ENCODE peak calls at places on chromosomes 4 and X, in seven cellular contexts. W is stimulated activated CD4-positive, alpha-beta T cell treated with anti-CD3 and anti-CD28 coated beads, Interleukin-1b, Interleukin-23, amount 100 ng/mL, for 4 hours; J is nephron progenitor cell; M is NCI-H1092; Z is GM10248; A is LoVo; Y is cerebellar cortex. S is an unnamed sample.

GRCh38 chrX:63560601-63561218 is 209.6 kb upstream of the SPIN4 start:
- DNase-seq in M (peak), A (peak), Z (peak), Y (peak), J (peak), W (peak), S (peak)

GRCh38 chrX:109732319-109732779 is 708 bp downstream of the ACSL4 start:
- DNase-seq in M (no peak), Z (no peak), A (no peak), Y (peak), J (no peak), W (peak), S (no peak)

GRCh38 chr4:111630705-111631104 is 514.5 kb upstream of the FAM241A start:
- DNase-seq in Y (no peak), M (no peak), W (no peak), Z (no peak), J (no peak), A (peak), S (peak)

GRCh38 chr4:2786794-2787229 is 6.1 kb upstream of the SH3BP2 start:
- DNase-seq in A (no peak), W (no peak), M (no peak), J (no peak), Z (no peak), Y (no peak), S (no peak)

GRCh38 chr4:22634541-22635181 is 58.1 kb upstream of the GBA3 start:
- DNase-seq in Y (no peak), W (no peak), J (no peak), M (no peak), Z (no peak), A (no peak), S (no peak)

GRCh38 chrX:108091878-108092291 is 307 bp downstream of the ATG4A start:
- DNase-seq in A (peak), M (no peak), Z (peak), J (no peak), W (no peak), Y (peak), S (no peak)

GRCh38 chr4:68176904-68177303 is 47.2 kb upstream of the TMPRSS11F start:
- DNase-seq in J (no peak), M (no peak), Z (no peak), A (no peak), Y (no peak), W (no peak), S (no peak)

GRCh38 chr4:24105183-24106039 is 215.6 kb upstream of the PPARGC1A start:
- DNase-seq in A (no peak), Z (no peak), W (no peak), J (no peak), M (no peak), Y (no peak), S (no peak)

GRCh38 chr4:6824772-6825402 is 42.4 kb downstream of the KIAA0232 start:
- DNase-seq in Y (no peak), A (no peak), M (no peak), J (no peak), Z (no peak), W (no peak), S (no peak)

GRCh38 chrX:69626129-69626528 is 10.2 kb downstream of the EDA start:
- DNase-seq in M (no peak), W (no peak), Y (no peak), Z (no peak), A (no peak), J (no peak), S (no peak)

GRCh38 chr4:188015025-188015778 is 19.6 kb downstream of the ZFP42 start:
- DNase-seq in Z (no peak), J (peak), A (peak), W (no peak), M (no peak), Y (no peak), S (no peak)

GRCh38 chr4:123545569-123546122 is 149.1 kb downstream of the SPRY1 start:
- DNase-seq in W (no peak), A (peak), J (no peak), M (no peak), Z (no peak), Y (peak), S (peak)

GRCh38 chr4:103786014-103786413 is 66.2 kb upstream of the TACR3 start:
- DNase-seq in J (peak), W (no peak), M (peak), Z (peak), A (peak), Y (peak), S (peak)

GRCh38 chr4:95219109-95219508 is 329.7 kb downstream of the UNC5C start:
- DNase-seq in Z (no peak), A (no peak), Y (no peak), W (no peak), J (no peak), M (no peak), S (no peak)

GRCh38 chr4:40750461-40751258 is 905 bp downstream of the NSUN7 start:
- DNase-seq in A (no peak), M (no peak), Z (no peak), Y (no peak), W (no peak), J (peak), S (no peak)

GRCh38 chr4:112552668-112553067 is 36.7 kb upstream of the NEUROG2 start:
- DNase-seq in J (no peak), Y (no peak), Z (no peak), M (no peak), A (peak), W (no peak), S (no peak)

GRCh38 chrX:68648960-68649359 is 1.5 kb downstream of the STARD8 start:
- DNase-seq in A (no peak), Z (no peak), J (no peak), W (no peak), Y (no peak), M (no peak), S (no peak)

GRCh38 chr4:65241257-65241997 is 428.9 kb downstream of the EPHA5 start:
- DNase-seq in Y (no peak), Z (no peak), J (no peak), A (no peak), M (no peak), W (no peak), S (no peak)

GRCh38 chr4:118765399-118765798 is 70.5 kb downstream of the SEC24D start:
- DNase-seq in Y (no peak), Z (no peak), A (peak), J (no peak), W (no peak), M (no peak), S (no peak)

GRCh38 chrX:154397888-154398667 is at the start of gene RPL10:
- DNase-seq in M (peak), W (peak), Z (peak), J (peak), Y (peak), A (peak), S (peak)

GRCh38 chrX:69238153-69238959 is 73.1 kb upstream of the PJA1 start:
- DNase-seq in J (no peak), M (peak), A (no peak), Z (no peak), W (no peak), Y (peak), S (no peak)

GRCh38 chr4:40335508-40335860 is 351 bp downstream of the CHRNA9 start:
- DNase-seq in A (no peak), W (no peak), Y (no peak), J (no peak), M (no peak), Z (no peak), S (no peak)

GRCh38 chr4:151014521-151015457 is at the start of gene LRBA:
- DNase-seq in M (peak), W (peak), J (peak), A (peak), Y (peak), Z (peak), S (peak)